ENCODE peak calls at places on chromosomes 2 and 18, in seven cellular contexts. A is GM13977, F is Calu3, N is HFF-Myc, L is MCF 10A, X is cardiac muscle cell, U is WTC11. P is an unnamed sample.

GRCh38 chr2:146990311-146990781 is 854.5 kb upstream of the ACVR2A start:
- DNase-seq in A (no peak), F (no peak), N (peak), L (peak), X (peak), U (no peak), P (no peak)

GRCh38 chr2:138455275-138455674 is 46.3 kb upstream of the SPOPL start:
- DNase-seq in A (no peak), F (no peak), N (no peak), L (no peak), X (no peak), U (no peak), P (no peak)

GRCh38 chr2:75428627-75429026 is 132.1 kb downstream of the EVA1A start:
- DNase-seq in A (no peak), F (no peak), N (no peak), L (no peak), X (no peak), U (no peak), P (no peak)

GRCh38 chr2:226728996-226729395 is 70.6 kb downstream of the IRS1 start:
- DNase-seq in A (no peak), F (no peak), N (no peak), L (no peak), X (no peak), U (no peak), P (no peak)

GRCh38 chr18:7452331-7452730 is 114.8 kb upstream of the PTPRM start:
- DNase-seq in A (no peak), F (peak), N (no peak), L (peak), X (peak), U (peak), P (no peak)

GRCh38 chr2:134367915-134368911 is 114.3 kb downstream of the MGAT5 start:
- DNase-seq in A (no peak), F (no peak), N (peak), L (no peak), X (peak), U (no peak), P (no peak)

GRCh38 chr18:25175558-25175957 is 176.4 kb downstream of the ZNF521 start:
- DNase-seq in A (no peak), F (no peak), N (no peak), L (no peak), X (no peak), U (no peak), P (no peak)

GRCh38 chr18:904135-905090 is at the start of gene ADCYAP1:
- DNase-seq in A (peak), F (no peak), N (no peak), L (no peak), X (no peak), U (peak), P (no peak)

GRCh38 chr2:37770797-37771196 is 99.4 kb upstream of the CDC42EP3 start:
- DNase-seq in A (no peak), F (no peak), N (no peak), L (no peak), X (no peak), U (no peak), P (no peak)

GRCh38 chr2:70340921-70341765 is 39.3 kb upstream of the FAM136A start:
- DNase-seq in A (peak), F (peak), N (peak), L (peak), X (peak), U (peak), P (peak)

GRCh38 chr2:190572251-190572650 is 37.7 kb upstream of the NEMP2 start:
- DNase-seq in A (no peak), F (no peak), N (no peak), L (no peak), X (no peak), U (no peak), P (no peak)

GRCh38 chr2:101478561-101479001 is 3.7 kb upstream of the RFX8 start:
- DNase-seq in A (no peak), F (no peak), N (no peak), L (peak), X (peak), U (no peak), P (no peak)

GRCh38 chr2:176468471-176468870 is 199.2 kb downstream of the MTX2 start:
- DNase-seq in A (no peak), F (no peak), N (no peak), L (no peak), X (no peak), U (no peak), P (no peak)

GRCh38 chr18:32768646-32769206 is 4.1 kb downstream of the KLHL14 start:
- DNase-seq in A (no peak), F (no peak), N (no peak), L (no peak), X (no peak), U (no peak), P (no peak)

GRCh38 chr2:198141726-198142125 is 337.3 kb downstream of the PLCL1 start:
- DNase-seq in A (no peak), F (no peak), N (no peak), L (no peak), X (peak), U (no peak), P (no peak)

GRCh38 chr2:168137510-168138180 is 109.8 kb downstream of the STK39 start:
- DNase-seq in A (no peak), F (no peak), N (no peak), L (no peak), X (no peak), U (no peak), P (no peak)

GRCh38 chr2:112733877-112734276 is 13.1 kb downstream of the NT5DC4 start:
- DNase-seq in A (no peak), F (no peak), N (no peak), L (no peak), X (no peak), U (no peak), P (no peak)

DNA sequence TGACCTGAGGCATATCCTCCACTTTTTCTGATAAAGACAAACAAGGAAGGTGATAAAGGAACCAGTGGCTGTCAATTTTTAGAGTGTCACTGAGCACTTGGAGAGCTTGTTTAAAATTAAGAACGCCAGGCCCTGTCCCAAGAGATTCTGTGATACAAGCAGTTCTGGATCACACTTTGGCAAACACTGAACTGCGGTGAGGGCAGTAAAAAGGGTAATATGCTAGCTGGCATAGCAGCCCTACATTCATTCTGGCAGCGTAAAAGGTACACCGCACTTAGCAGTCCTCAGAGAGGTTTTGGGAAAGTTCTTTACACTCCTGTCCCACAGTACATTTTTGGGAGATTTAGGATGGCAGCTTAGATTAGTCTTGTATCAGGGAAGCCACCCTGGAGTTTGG is 101.3 kb upstream of the CCDC150 start:
- DNase-seq in A (no peak), F (no peak), N (no peak), L (no peak), X (no peak), U (no peak), P (no peak)
- TF ChIP-seq CTCF in A (no peak), F (no peak), N (no peak), L (no peak), X (no peak), U (no peak), P (no peak)

GRCh38 chr18:79680891-79681339 is 1.3 kb downstream of the CTDP1 start:
- DNase-seq in A (no peak), F (no peak), N (no peak), L (no peak), X (no peak), U (no peak), P (no peak)

GRCh38 chr18:79678665-79679551 is 695 bp upstream of the CTDP1 start:
- DNase-seq in A (peak), F (peak), N (peak), L (peak), X (peak), U (peak), P (peak)

GRCh38 chr18:79677840-79678239 is 1.8 kb upstream of the CTDP1 start:
- DNase-seq in A (no peak), F (no peak), N (no peak), L (no peak), X (no peak), U (no peak), P (no peak)

GRCh38 chr18:79680100-79680879 is 687 bp downstream of the CTDP1 start:
- DNase-seq in A (no peak), F (peak), N (no peak), L (peak), X (peak), U (peak), P (peak)

GRCh38 chr18:79679552-79680099 is at the start of gene CTDP1:
- DNase-seq in A (peak), F (peak), N (peak), L (peak), X (peak), U (peak), P (peak)
- TF ChIP-seq CTCF in A (no peak), F (no peak), N (no peak), L (no peak), X (no peak), U (no peak), P (no peak)

DNA sequence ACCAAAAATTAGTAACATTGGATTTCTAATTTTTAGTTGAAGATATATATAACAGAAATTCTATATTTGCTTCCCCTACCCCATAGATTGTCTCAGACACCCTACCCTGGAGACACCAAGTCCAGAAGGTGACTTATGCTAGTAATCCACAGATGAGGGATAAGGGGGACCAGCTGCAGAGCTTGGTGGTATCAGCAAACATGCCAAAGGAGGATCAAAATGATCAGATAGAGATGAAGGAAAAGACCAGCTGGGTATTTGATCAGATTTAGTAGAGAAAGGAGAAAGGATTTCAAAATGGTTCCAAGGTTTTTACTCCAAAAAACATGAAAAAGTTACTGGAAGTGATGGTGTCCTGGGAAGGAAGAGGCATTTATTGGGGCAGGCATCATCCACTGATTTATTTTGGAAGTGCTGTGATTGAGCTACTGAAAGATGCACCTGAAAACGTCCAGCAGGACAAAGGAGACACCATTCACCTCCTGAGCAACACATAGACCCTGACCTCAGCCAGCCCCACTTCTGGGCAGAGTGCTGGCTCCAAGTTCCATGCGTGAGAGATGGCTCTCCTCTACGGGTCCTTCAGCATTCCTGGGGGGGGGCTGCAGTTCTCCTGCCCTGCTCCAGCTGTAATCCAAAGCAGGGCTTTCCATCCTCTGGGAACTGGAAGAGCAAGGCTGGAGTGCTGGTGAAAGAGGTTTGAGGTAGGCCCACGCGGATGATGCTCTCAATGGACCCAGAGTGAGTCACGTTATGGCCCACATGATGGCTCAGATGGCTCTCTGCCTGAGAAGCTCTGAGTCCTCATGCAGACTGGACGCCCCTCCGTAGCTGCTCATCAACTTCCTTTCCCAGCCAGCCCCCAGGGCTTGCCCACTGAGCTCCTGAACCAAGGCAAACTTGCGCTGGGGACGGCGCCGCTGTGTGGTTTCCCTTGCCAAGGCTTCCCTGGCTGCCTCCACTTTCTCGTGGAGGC is 3.7 kb upstream of the LRRFIP1 start:
- DNase-seq in A (no peak), F (no peak), N (no peak), L (no peak), X (no peak), U (no peak), P (no peak)
- TF ChIP-seq CTCF in A (no peak), F (no peak), N (no peak), L (no peak), X (no peak), U (no peak), P (no peak)

GRCh38 chr2:23366720-23367119 is 18.3 kb upstream of the KLHL29 start:
- DNase-seq in A (no peak), F (no peak), N (no peak), L (peak), X (peak), U (no peak), P (no peak)
- TF ChIP-seq CTCF in A (peak), F (no peak), N (no peak), L (peak), X (no peak), U (no peak), P (no peak)

DNA sequence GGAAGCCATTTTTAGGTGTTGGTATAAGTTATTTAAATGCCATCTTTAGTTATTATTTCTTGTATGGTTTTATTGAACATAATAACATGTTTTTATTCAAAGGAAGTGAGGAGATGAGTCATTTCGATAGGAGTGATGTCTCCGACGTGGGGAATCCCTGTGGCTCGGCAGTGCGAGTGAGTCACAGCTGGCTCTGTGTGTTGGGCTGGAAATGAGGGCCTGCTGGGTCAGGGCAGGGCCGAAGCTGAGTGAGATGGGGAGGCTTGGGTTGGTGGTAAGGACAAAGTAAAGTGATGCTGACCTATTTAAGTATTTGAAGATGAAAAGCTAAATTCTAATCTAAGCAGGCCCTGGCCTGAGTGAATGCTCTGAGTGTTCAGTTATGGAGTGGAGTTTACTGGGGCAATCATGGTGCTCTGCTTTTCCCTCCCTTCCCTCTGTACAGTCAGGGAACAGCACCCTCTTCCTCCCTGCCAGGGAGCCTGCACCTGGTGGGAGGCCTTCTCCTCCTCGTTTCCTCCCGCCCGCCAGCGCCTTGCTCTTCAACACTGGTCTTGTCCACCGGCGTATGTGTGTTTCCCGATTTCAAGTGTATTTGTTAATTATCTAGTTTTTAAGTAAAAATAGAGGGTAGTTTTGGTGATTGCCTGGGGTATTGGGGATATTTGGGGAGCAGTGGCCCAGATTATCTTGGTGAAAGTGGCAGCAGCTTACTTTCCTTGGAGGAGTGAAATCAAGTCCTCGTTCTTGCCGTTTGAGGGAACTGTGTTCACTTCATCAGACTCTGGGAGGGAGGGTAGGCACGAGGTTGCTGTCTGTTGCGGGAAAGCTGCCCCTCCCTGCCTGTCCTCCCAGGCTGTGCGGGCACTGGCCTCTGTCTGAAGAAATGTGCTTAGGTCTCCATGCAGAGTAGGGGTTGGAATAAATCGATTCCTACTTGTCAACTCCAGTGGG is 157.0 kb downstream of the LDLRAD4 start:
- DNase-seq in A (peak), F (peak), N (peak), L (peak), X (peak), U (no peak), P (no peak)
- TF ChIP-seq CTCF in A (no peak), F (no peak), N (no peak), L (no peak), X (peak), U (no peak), P (no peak)

GRCh38 chr2:220192994-220193753 is 565.7 kb downstream of the SLC4A3 start:
- DNase-seq in A (no peak), F (peak), N (no peak), L (peak), X (no peak), U (no peak), P (no peak)
- TF ChIP-seq CTCF in A (no peak), F (no peak), N (no peak), L (no peak), X (no peak), U (no peak), P (no peak)

P was measured in pancreas.